ENCODE peak calls at places on chromosomes 6 and 20, in four cellular contexts. One of them, this sample, is unnamed.

GRCh38 chr6:112408522-112408921 is 61.4 kb downstream of the RFPL4B start:
- DNase-seq in H1: no peak
- DNase-seq in mesenchymal stem cell: no peak
- DNase-seq in mesendoderm: no peak
- DNase-seq in this sample: no peak

GRCh38 chr20:25987073-25987927 is 290.6 kb upstream of the ZNF337 start:
- DNase-seq in H1: no peak
- DNase-seq in mesenchymal stem cell: no peak
- DNase-seq in mesendoderm: peak; percentile 49
- DNase-seq in this sample: peak; percentile 10

GRCh38 chr20:42938486-42939205 is 251.1 kb downstream of the PTPRT start:
- DNase-seq in H1: no peak
- DNase-seq in mesenchymal stem cell: no peak
- DNase-seq in mesendoderm: no peak
- DNase-seq in this sample: no peak

GRCh38 chr6:134176283-134176975 is 124.0 kb upstream of the SLC2A12 start:
- DNase-seq in H1: no peak
- DNase-seq in mesenchymal stem cell: peak; percentile 65
- DNase-seq in mesendoderm: peak; percentile 68
- DNase-seq in this sample: peak; percentile 37

GRCh38 chr20:42218566-42218965 is 600.4 kb upstream of the CHD6 start:
- DNase-seq in H1: no peak
- DNase-seq in mesenchymal stem cell: no peak
- DNase-seq in mesendoderm: no peak
- DNase-seq in this sample: no peak

GRCh38 chr6:72894091-72894490 is 272.2 kb downstream of the KCNQ5 start:
- DNase-seq in H1: no peak
- DNase-seq in mesenchymal stem cell: no peak
- DNase-seq in mesendoderm: no peak
- DNase-seq in this sample: no peak

GRCh38 chr20:32330555-32330897 is 27.6 kb upstream of the ASXL1 start:
- DNase-seq in H1: no peak
- DNase-seq in mesenchymal stem cell: no peak
- DNase-seq in mesendoderm: no peak
- DNase-seq in this sample: no peak

GRCh38 chr20:19995220-19995863 is 21.8 kb upstream of the NAA20 start:
- DNase-seq in H1: no peak
- DNase-seq in mesenchymal stem cell: peak; percentile 61
- DNase-seq in mesendoderm: peak; percentile 32
- DNase-seq in this sample: peak; percentile 64

GRCh38 chr20:32031007-32031958 is 20.8 kb upstream of the HCK start:
- DNase-seq in H1: peak; percentile 96
- DNase-seq in mesenchymal stem cell: peak; percentile 87
- DNase-seq in mesendoderm: peak; percentile 98
- DNase-seq in this sample: peak; percentile 73

GRCh38 chr20:47778398-47779354 is 6.6 kb downstream of the SULF2 start:
- DNase-seq in H1: no peak
- DNase-seq in mesenchymal stem cell: no peak
- DNase-seq in mesendoderm: no peak
- DNase-seq in this sample: no peak

GRCh38 chr6:35213824-35214756 is at the start of gene SCUBE3:
- DNase-seq in H1: no peak
- DNase-seq in mesenchymal stem cell: peak; percentile 50
- DNase-seq in mesendoderm: peak; percentile 82
- DNase-seq in this sample: peak; percentile 42

GRCh38 chr20:4160761-4161305 is 145.5 kb upstream of the RNF24 start:
- DNase-seq in H1: no peak
- DNase-seq in mesenchymal stem cell: peak; percentile 87
- DNase-seq in mesendoderm: no peak
- DNase-seq in this sample: peak; percentile 54

GRCh38 chr6:148971027-148971927 is 224.4 kb downstream of the UST start:
- DNase-seq in H1: no peak
- DNase-seq in mesenchymal stem cell: peak; percentile 48
- DNase-seq in mesendoderm: no peak
- DNase-seq in this sample: peak; percentile 48

GRCh38 chr6:47083586-47084047 is 41.5 kb upstream of the ADGRF1 start:
- DNase-seq in H1: no peak
- DNase-seq in mesenchymal stem cell: peak; percentile 97
- DNase-seq in mesendoderm: no peak
- DNase-seq in this sample: peak; percentile 36

GRCh38 chr20:64079273-64080012 is at the start of gene RGS19:
- DNase-seq in H1: no peak
- DNase-seq in mesenchymal stem cell: no peak
- DNase-seq in mesendoderm: peak; percentile 77
- DNase-seq in this sample: peak; percentile 64

GRCh38 chr6:151721671-151722070 is 85.8 kb upstream of the ESR1 start:
- DNase-seq in H1: no peak
- DNase-seq in mesenchymal stem cell: no peak
- DNase-seq in mesendoderm: no peak
- DNase-seq in this sample: no peak

GRCh38 chr20:35602851-35603495 is 12.7 kb upstream of the SPAG4 start:
- DNase-seq in H1: no peak
- DNase-seq in mesenchymal stem cell: no peak
- DNase-seq in mesendoderm: no peak
- DNase-seq in this sample: no peak

GRCh38 chr6:163427498-163428254 is 13.2 kb downstream of the QKI start:
- DNase-seq in H1: no peak
- DNase-seq in mesenchymal stem cell: peak; percentile 86
- DNase-seq in mesendoderm: peak; percentile 86
- DNase-seq in this sample: peak; percentile 82

GRCh38 chr6:157994126-157994795 is 12.6 kb downstream of the SYNJ2 start:
- DNase-seq in H1: no peak
- DNase-seq in mesenchymal stem cell: no peak
- DNase-seq in mesendoderm: no peak
- DNase-seq in this sample: no peak

GRCh38 chr6:20708367-20709124 is 174.3 kb downstream of the CDKAL1 start:
- DNase-seq in H1: no peak
- DNase-seq in mesenchymal stem cell: no peak
- DNase-seq in mesendoderm: peak; percentile 19
- DNase-seq in this sample: peak; percentile 31

GRCh38 chr6:144262470-144263369 is 22.4 kb upstream of the UTRN start:
- DNase-seq in H1: no peak
- DNase-seq in mesenchymal stem cell: no peak
- DNase-seq in mesendoderm: no peak
- DNase-seq in this sample: no peak

GRCh38 chr6:51137777-51138176 is 319.1 kb downstream of the TFAP2B start:
- DNase-seq in H1: no peak
- DNase-seq in mesenchymal stem cell: no peak
- DNase-seq in mesendoderm: no peak
- DNase-seq in this sample: no peak

GRCh38 chr20:59938696-59939051 is 1.4 kb downstream of the PPP1R3D start:
- DNase-seq in H1: no peak
- DNase-seq in mesenchymal stem cell: no peak
- DNase-seq in mesendoderm: no peak
- DNase-seq in this sample: peak; percentile 23

GRCh38 chr6:38142178-38142902 is 322.8 kb downstream of the ZFAND3 start:
- DNase-seq in H1: no peak
- DNase-seq in mesenchymal stem cell: no peak
- DNase-seq in mesendoderm: no peak
- DNase-seq in this sample: no peak

DNA sequence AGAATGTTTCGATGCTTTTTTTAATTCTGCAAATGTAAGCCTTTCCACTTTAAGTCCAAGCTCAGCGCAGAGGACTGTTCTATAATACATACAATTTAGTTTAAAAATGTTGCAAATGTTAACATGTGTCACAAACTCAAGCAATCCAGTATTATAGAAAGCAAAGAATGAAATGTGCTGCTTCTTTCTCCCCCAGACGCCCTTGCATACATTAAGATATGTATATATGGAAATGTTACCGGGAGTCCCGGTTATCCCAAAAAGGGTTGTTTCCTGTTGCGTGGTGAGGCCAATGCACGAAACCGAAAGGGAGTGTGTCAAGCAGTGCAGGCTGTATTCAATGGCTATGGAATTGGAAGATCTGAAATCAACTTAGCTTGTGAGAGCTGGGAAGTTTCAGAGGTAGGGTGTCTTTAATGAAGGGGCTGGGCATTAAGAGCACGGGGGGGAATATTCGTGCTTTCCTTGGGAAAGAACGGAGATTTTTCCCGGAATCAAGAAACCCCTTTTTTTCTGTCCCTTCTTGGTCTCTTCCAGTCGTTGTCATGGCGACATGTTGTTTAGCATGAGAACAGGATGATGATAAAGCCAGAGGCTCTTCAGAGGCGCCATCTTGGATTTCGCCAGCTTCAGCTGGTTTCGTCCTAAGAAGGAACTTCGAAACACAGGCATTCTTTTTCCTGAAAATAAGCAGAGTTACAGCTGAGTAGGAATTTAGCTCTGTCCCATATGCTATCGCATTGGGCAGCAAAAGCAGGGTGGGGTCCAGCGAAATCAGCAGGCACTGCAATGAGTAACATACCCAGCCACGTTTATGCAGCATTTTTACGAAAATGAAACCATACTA is 10.1 kb upstream of the NQO2 start:
- DNase-seq in H1: peak; percentile 73
- DNase-seq in mesenchymal stem cell: peak; percentile 99
- DNase-seq in mesendoderm: peak; percentile 99
- DNase-seq in this sample: peak; percentile 95
- H2BK15ac ChIP-seq in H1: peak overlapping the region; percentile 67
- H2BK15ac ChIP-seq in mesenchymal stem cell: no peak overlapping the region
- H2BK15ac ChIP-seq in mesendoderm: peak overlapping the region; percentile 60
- H2BK15ac ChIP-seq in this sample: peak overlapping the region; percentile 93

GRCh38 chr20:44171775-44172571 is 15.0 kb downstream of the JPH2 start:
- DNase-seq in H1: no peak
- DNase-seq in mesenchymal stem cell: no peak
- DNase-seq in mesendoderm: no peak
- DNase-seq in this sample: no peak

GRCh38 chr20:44170796-44171410 is 16.1 kb downstream of the JPH2 start:
- DNase-seq in H1: no peak
- DNase-seq in mesenchymal stem cell: no peak
- DNase-seq in mesendoderm: no peak
- DNase-seq in this sample: no peak

GRCh38 chr20:44173846-44174245 is 13.1 kb downstream of the JPH2 start:
- DNase-seq in H1: no peak
- DNase-seq in mesenchymal stem cell: no peak
- DNase-seq in mesendoderm: no peak
- DNase-seq in this sample: no peak

GRCh38 chr20:44173116-44173515 is 13.9 kb downstream of the JPH2 start:
- DNase-seq in H1: no peak
- DNase-seq in mesenchymal stem cell: no peak
- DNase-seq in mesendoderm: no peak
- DNase-seq in this sample: no peak

GRCh38 chr20:44172572-44172950 is 14.4 kb downstream of the JPH2 start:
- DNase-seq in H1: no peak
- DNase-seq in mesenchymal stem cell: no peak
- DNase-seq in mesendoderm: no peak
- DNase-seq in this sample: no peak
- H3K4ac ChIP-seq in H1: no peak overlapping the region
- H3K4ac ChIP-seq in mesenchymal stem cell: no peak overlapping the region
- H3K4ac ChIP-seq in mesendoderm: no peak overlapping the region
- H3K4ac ChIP-seq in this sample: no peak overlapping the region

GRCh38 chr6:43769526-43770416 is at the start of gene VEGFA:
- DNase-seq in H1: no peak
- DNase-seq in mesenchymal stem cell: peak; percentile 94
- DNase-seq in mesendoderm: peak; percentile 90
- DNase-seq in this sample: peak; percentile 90
- H2BK15ac ChIP-seq in H1: peak within 1 kb of the TSS; percentile 72
- H2BK15ac ChIP-seq in mesenchymal stem cell: peak within 1 kb of the TSS; percentile 63
- H2BK15ac ChIP-seq in mesendoderm: no peak within 1 kb of the TSS
- H2BK15ac ChIP-seq in this sample: peak within 1 kb of the TSS; percentile 77

GRCh38 chr6:43635387-43636311 is at the start of gene MAD2L1BP:
- DNase-seq in H1: peak; percentile 33
- DNase-seq in mesenchymal stem cell: peak; percentile 77
- DNase-seq in mesendoderm: peak; percentile 88
- DNase-seq in this sample: peak; percentile 63
- H3K4ac ChIP-seq in H1: peak within 1 kb of the TSS; percentile 34
- H3K4ac ChIP-seq in mesenchymal stem cell: peak within 1 kb of the TSS; percentile 94
- H3K4ac ChIP-seq in mesendoderm: peak within 1 kb of the TSS; percentile 61
- H3K4ac ChIP-seq in this sample: peak within 1 kb of the TSS; percentile 86

DNA sequence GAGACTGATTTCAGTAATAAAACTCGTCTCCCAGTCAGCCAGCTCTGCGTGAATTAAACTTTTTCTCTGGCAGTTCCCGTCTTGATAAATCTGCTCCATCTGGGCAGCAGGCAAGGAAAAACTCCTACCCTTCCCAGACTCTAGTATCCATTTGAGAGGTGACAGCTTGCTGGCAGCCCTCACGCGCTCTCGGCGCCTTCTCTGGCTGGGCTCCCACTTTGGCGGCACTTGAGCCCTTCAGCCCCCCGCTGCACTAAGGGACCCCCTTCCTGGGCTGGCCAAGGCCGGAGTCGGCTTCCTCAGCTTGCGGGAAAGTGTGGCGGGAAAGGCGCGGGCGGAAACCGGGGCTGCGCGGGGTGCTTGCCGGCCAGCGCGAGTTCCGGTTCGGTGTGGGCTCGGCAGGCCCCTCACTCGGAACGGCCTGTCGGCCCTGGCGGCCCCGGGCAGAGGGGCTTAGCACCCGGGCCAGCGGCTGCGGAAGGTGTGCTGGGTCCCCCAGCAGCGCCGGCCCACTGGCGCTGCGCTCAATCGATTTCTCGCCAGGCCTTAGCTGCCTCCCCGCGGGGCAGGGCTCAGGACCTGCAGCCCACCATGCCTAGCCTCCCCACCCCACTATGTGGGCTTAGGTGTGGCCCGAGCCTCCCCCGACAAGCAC is 21.8 kb upstream of the GMPR start:
- DNase-seq in H1: no peak
- DNase-seq in mesenchymal stem cell: no peak
- DNase-seq in mesendoderm: no peak
- DNase-seq in this sample: no peak
- H2BK15ac ChIP-seq in H1: no peak overlapping the region
- H2BK15ac ChIP-seq in mesenchymal stem cell: peak overlapping the region; percentile 87
- H2BK15ac ChIP-seq in mesendoderm: no peak overlapping the region
- H2BK15ac ChIP-seq in this sample: peak overlapping the region; percentile 25

GRCh38 chr20:11869641-11870040 is 48.1 kb upstream of the BTBD3 start:
- DNase-seq in H1: no peak
- DNase-seq in mesenchymal stem cell: no peak
- DNase-seq in mesendoderm: no peak
- DNase-seq in this sample: no peak
- H3K4ac ChIP-seq in H1: no peak overlapping the region
- H3K4ac ChIP-seq in mesenchymal stem cell: no peak overlapping the region
- H3K4ac ChIP-seq in mesendoderm: no peak overlapping the region
- H3K4ac ChIP-seq in this sample: no peak overlapping the region

GRCh38 chr6:141164042-141164748 is 968.5 kb upstream of the GJE1 start:
- DNase-seq in H1: no peak
- DNase-seq in mesenchymal stem cell: peak; percentile 2
- DNase-seq in mesendoderm: peak; percentile 15
- DNase-seq in this sample: peak; percentile 42

GRCh38 chr6:141165012-141165411 is 967.7 kb upstream of the GJE1 start:
- DNase-seq in H1: no peak
- DNase-seq in mesenchymal stem cell: no peak
- DNase-seq in mesendoderm: no peak
- DNase-seq in this sample: no peak

GRCh38 chr6:141173529-141173928 is 959.2 kb upstream of the GJE1 start:
- DNase-seq in H1: no peak
- DNase-seq in mesenchymal stem cell: no peak
- DNase-seq in mesendoderm: no peak
- DNase-seq in this sample: no peak

GRCh38 chr6:141169419-141169818 is 963.3 kb upstream of the GJE1 start:
- DNase-seq in H1: no peak
- DNase-seq in mesenchymal stem cell: peak; percentile 41
- DNase-seq in mesendoderm: peak; percentile 88
- DNase-seq in this sample: peak; percentile 77

DNA sequence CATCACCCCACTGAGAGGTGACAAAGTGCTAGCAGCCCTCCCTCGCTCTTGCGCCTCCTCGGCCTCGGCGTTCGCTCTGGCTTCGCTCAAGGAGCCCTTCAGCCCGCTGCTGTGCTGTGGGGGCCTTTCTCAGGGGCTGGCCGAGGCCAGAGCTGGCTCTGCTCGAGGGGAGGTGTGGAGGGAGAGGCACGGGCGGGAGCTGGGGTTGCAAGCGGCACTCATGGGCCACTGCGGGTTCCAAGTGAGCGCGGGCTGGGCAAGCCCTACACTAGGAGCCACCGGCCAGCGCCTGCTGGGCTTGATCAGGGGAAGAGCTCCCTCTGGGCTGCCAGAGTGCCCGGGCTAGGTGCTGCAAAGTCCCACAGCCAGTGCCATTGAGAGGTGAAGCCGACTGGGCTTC is 964.8 kb upstream of the GJE1 start:
- DNase-seq in H1: no peak
- DNase-seq in mesenchymal stem cell: no peak
- DNase-seq in mesendoderm: no peak
- DNase-seq in this sample: no peak
- H2BK15ac ChIP-seq in H1: no peak overlapping the region
- H2BK15ac ChIP-seq in mesenchymal stem cell: peak overlapping the region; percentile 65
- H2BK15ac ChIP-seq in mesendoderm: no peak overlapping the region
- H2BK15ac ChIP-seq in this sample: no peak overlapping the region

This sample was measured in IMR-90.